ENCODE peak calls at places on chromosome 4, in five cellular contexts. One of them, this sample, is unnamed.

GRCh38 chr4:182143822-182144620 is 99.2 kb upstream of the TENM3 start:
- DNase-seq in GM04504: peak
- DNase-seq in H54: peak
- DNase-seq in NCI-H1092: peak
- DNase-seq in suprapubic skin: no peak
- DNase-seq in this sample: no peak

GRCh38 chr4:1026115-1026514 is 14.7 kb downstream of the FGFRL1 start:
- DNase-seq in GM04504: no peak
- DNase-seq in H54: no peak
- DNase-seq in NCI-H1092: no peak
- DNase-seq in suprapubic skin: no peak
- DNase-seq in this sample: no peak

GRCh38 chr4:186554485-186554884 is 882 bp downstream of the MTNR1A start:
- DNase-seq in GM04504: no peak
- DNase-seq in H54: no peak
- DNase-seq in NCI-H1092: peak
- DNase-seq in suprapubic skin: no peak
- DNase-seq in this sample: no peak

GRCh38 chr4:148787831-148788477 is 345.7 kb upstream of the NR3C2 start:
- DNase-seq in GM04504: no peak
- DNase-seq in H54: no peak
- DNase-seq in NCI-H1092: no peak
- DNase-seq in suprapubic skin: no peak
- DNase-seq in this sample: no peak

GRCh38 chr4:177450421-177451107 is 8.3 kb upstream of the AGA start:
- DNase-seq in GM04504: peak
- DNase-seq in H54: no peak
- DNase-seq in NCI-H1092: no peak
- DNase-seq in suprapubic skin: no peak
- DNase-seq in this sample: no peak

GRCh38 chr4:153005914-153006381 is 69.8 kb downstream of the FHDC1 start:
- DNase-seq in GM04504: no peak
- DNase-seq in H54: no peak
- DNase-seq in NCI-H1092: no peak
- DNase-seq in suprapubic skin: no peak
- DNase-seq in this sample: no peak

GRCh38 chr4:3465698-3466671 is 2.9 kb downstream of the DOK7 start:
- DNase-seq in GM04504: no peak
- DNase-seq in H54: no peak
- DNase-seq in NCI-H1092: no peak
- DNase-seq in suprapubic skin: no peak
- DNase-seq in this sample: peak

GRCh38 chr4:101649790-101650450 is 140.6 kb upstream of the BANK1 start:
- DNase-seq in GM04504: no peak
- DNase-seq in H54: no peak
- DNase-seq in NCI-H1092: no peak
- DNase-seq in suprapubic skin: no peak
- DNase-seq in this sample: no peak

GRCh38 chr4:3676907-3677495 is 89.2 kb upstream of the ADRA2C start:
- DNase-seq in GM04504: no peak
- DNase-seq in H54: no peak
- DNase-seq in NCI-H1092: no peak
- DNase-seq in suprapubic skin: peak
- DNase-seq in this sample: no peak

GRCh38 chr4:114997596-114997995 is 115.8 kb downstream of the NDST4 start:
- DNase-seq in GM04504: no peak
- DNase-seq in H54: no peak
- DNase-seq in NCI-H1092: no peak
- DNase-seq in suprapubic skin: no peak
- DNase-seq in this sample: no peak

GRCh38 chr4:38523524-38524448 is 140.2 kb upstream of the KLF3 start:
- DNase-seq in GM04504: no peak
- DNase-seq in H54: no peak
- DNase-seq in NCI-H1092: no peak
- DNase-seq in suprapubic skin: no peak
- DNase-seq in this sample: no peak

GRCh38 chr4:88818650-88819470 is 121.2 kb upstream of the NAP1L5 start:
- DNase-seq in GM04504: no peak
- DNase-seq in H54: no peak
- DNase-seq in NCI-H1092: peak
- DNase-seq in suprapubic skin: no peak
- DNase-seq in this sample: peak